ENCODE peak calls at places on chromosomes 6 and 20, in four cellular contexts. Z, T, N and K are unnamed samples.

GRCh38 chr6:137933696-137934095 is 66.6 kb downstream of the TNFAIP3 start:
- DNase-seq in T (no peak), N (no peak), Z (no peak), K (no peak)

GRCh38 chr20:24784607-24785006 is 164.5 kb upstream of the CST7 start:
- DNase-seq in N (no peak), Z (no peak), T (no peak), K (no peak)

GRCh38 chr6:13827038-13827437 is 12.7 kb upstream of the MCUR1 start:
- DNase-seq in N (no peak), Z (no peak), T (no peak), K (no peak)

GRCh38 chr20:21670126-21670525 is 35.3 kb upstream of the PAX1 start:
- DNase-seq in Z (no peak), N (no peak), T (no peak), K (no peak)

GRCh38 chr6:169230322-169230665 is 23.4 kb downstream of the THBS2 start:
- DNase-seq in Z (no peak), N (no peak), T (no peak), K (no peak)

GRCh38 chr6:100035873-100036653 is 42.0 kb upstream of the MCHR2 start:
- DNase-seq in Z (no peak), T (no peak), N (no peak), K (no peak)

GRCh38 chr6:166005846-166006592 is 161.6 kb downstream of the TBXT start:
- DNase-seq in T (no peak), N (no peak), Z (no peak), K (peak; percentile 67)

GRCh38 chr6:3849681-3850450 is 693 bp downstream of the FAM50B start:
- DNase-seq in Z (no peak), T (no peak), N (no peak), K (no peak)

GRCh38 chr20:8082999-8083398 is 49.1 kb upstream of the PLCB1 start:
- DNase-seq in T (no peak), Z (no peak), N (no peak), K (no peak)

GRCh38 chr6:27517928-27518787 is 45.3 kb upstream of the ZNF184 start:
- DNase-seq in T (no peak), Z (no peak), N (peak; percentile 54), K (no peak)

GRCh38 chr6:162179196-162179951 is 548.2 kb downstream of the PRKN start:
- DNase-seq in N (no peak), T (no peak), Z (no peak), K (no peak)

GRCh38 chr20:43170771-43171170 is 18.9 kb downstream of the PTPRT start:
- DNase-seq in Z (no peak), T (no peak), N (no peak), K (no peak)

GRCh38 chr6:26459023-26459810 is 1.5 kb downstream of the BTN2A1 start:
- DNase-seq in Z (no peak), T (no peak), N (no peak), K (no peak)

GRCh38 chr6:146913842-146914562 is 290.2 kb upstream of the STXBP5 start:
- DNase-seq in Z (peak; percentile 51), N (peak; percentile 94), T (peak; percentile 33), K (peak; percentile 90)

GRCh38 chr6:17281100-17281496 is at the start of gene RBM24:
- DNase-seq in Z (peak; percentile 71), N (peak; percentile 7), T (peak; percentile 66), K (no peak)

GRCh38 chr6:12844284-12845223 is 128.0 kb downstream of the PHACTR1 start:
- DNase-seq in Z (no peak), N (peak; percentile 29), T (peak; percentile 20), K (peak; percentile 13)

GRCh38 chr20:23086056-23086551 is at the start of gene CD93:
- DNase-seq in Z (no peak), T (no peak), N (peak; percentile 41), K (no peak)

GRCh38 chr6:13990830-13991229 is 66.1 kb downstream of the RNF182 start:
- DNase-seq in N (no peak), Z (no peak), T (no peak), K (no peak)

GRCh38 chr20:46132705-46133120 is 14.6 kb downstream of the CD40 start:
- DNase-seq in T (peak; percentile 53), Z (peak; percentile 86), N (peak; percentile 76), K (peak; percentile 77)

GRCh38 chr6:123965894-123966293 is 162.2 kb downstream of the NKAIN2 start:
- DNase-seq in Z (peak; percentile 44), N (no peak), T (peak; percentile 35), K (no peak)

GRCh38 chr20:11807070-11807741 is 110.5 kb upstream of the BTBD3 start:
- DNase-seq in N (no peak), T (no peak), Z (no peak), K (no peak)

GRCh38 chr20:44370639-44371218 is 15.2 kb downstream of the HNF4A start:
- DNase-seq in T (peak; percentile 97), Z (no peak), N (no peak), K (peak; percentile 97)

GRCh38 chr6:147506704-147507114 is 1.8 kb upstream of the SAMD5 start:
- DNase-seq in N (peak; percentile 87), Z (peak; percentile 83), T (peak; percentile 38), K (peak; percentile 55)

GRCh38 chr6:37583261-37583660 is 83.6 kb upstream of the CCDC167 start:
- DNase-seq in T (no peak), N (no peak), Z (no peak), K (no peak)

GRCh38 chr6:42128460-42129359 is 13.7 kb downstream of the C6orf132 start:
- DNase-seq in N (peak; percentile 74), Z (no peak), T (no peak), K (no peak)

GRCh38 chr6:118012944-118013343 is 105.9 kb downstream of the SLC35F1 start:
- DNase-seq in Z (no peak), N (no peak), T (peak; percentile 10), K (no peak)

GRCh38 chr6:6654599-6655575 is 66.4 kb downstream of the LY86 start:
- DNase-seq in Z (no peak), T (no peak), N (peak; percentile 61), K (no peak)

GRCh38 chr20:4519530-4519929 is 202.2 kb upstream of the PRND start:
- DNase-seq in T (no peak), Z (peak; percentile 79), N (peak; percentile 16), K (peak; percentile 50)

GRCh38 chr6:79504372-79504771 is 32.9 kb downstream of the LCA5 start:
- DNase-seq in N (no peak), T (peak; percentile 44), Z (no peak), K (no peak)

GRCh38 chr20:1422756-1423155 is 29.9 kb upstream of the FKBP1A start:
- DNase-seq in Z (no peak), N (no peak), T (no peak), K (no peak)

GRCh38 chr6:98574991-98575390 is 259.4 kb upstream of the POU3F2 start:
- DNase-seq in T (peak; percentile 45), Z (no peak), N (peak; percentile 0), K (no peak)

GRCh38 chr6:137746264-137746663 is 120.8 kb upstream of the TNFAIP3 start:
- DNase-seq in Z (no peak), N (no peak), T (no peak), K (no peak)

GRCh38 chr6:162772466-162772865 is 44.7 kb downstream of the PACRG start:
- DNase-seq in N (no peak), Z (no peak), T (no peak), K (no peak)

GRCh38 chr20:36604952-36605308 is 649 bp upstream of the RAB5IF start:
- DNase-seq in Z (no peak), N (peak; percentile 59), T (no peak), K (no peak)

GRCh38 chr6:158496700-158497099 is 63.2 kb upstream of the TMEM181 start:
- DNase-seq in Z (no peak), N (no peak), T (no peak), K (no peak)

GRCh38 chr6:11139051-11139960 is 27.8 kb upstream of the ERVFRD-1 start:
- DNase-seq in Z (no peak), N (no peak), T (no peak), K (no peak)
- TF ChIP-seq NR3C1 in Z (no peak), N (no peak), T (no peak), K (no peak)

DNA sequence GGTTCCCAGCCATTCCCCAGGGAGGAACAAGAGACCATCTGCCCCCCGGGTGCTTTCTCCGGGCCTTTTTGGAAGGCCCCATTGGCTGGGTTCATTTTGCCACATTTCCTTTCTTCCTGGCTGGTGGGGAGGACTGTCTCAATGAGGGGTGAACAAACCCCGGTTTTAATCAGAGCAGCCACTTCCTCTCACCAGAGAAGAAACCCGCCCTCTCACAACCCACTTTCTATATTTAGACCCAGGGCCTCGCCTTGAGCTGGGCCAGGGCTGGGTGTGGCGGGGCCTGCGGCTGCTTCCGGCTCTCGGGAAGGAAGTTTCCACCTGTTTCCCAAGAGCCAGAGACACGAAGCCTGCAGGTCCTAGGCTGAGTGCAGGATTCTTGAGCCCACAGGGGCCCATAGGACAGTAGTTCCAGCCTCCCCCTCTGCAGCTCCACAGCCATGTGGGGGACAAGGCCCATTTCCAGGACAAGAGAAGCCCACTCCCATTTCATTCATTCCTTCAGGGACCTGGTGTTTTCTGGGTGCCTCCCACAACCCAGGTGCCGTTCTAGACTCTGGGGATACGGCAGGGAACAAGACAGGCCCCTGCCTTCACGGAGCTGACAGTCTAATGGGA is 41.8 kb downstream of the RBM38 start:
- DNase-seq in T (no peak), Z (no peak), N (peak; percentile 89), K (peak; percentile 31)
- TF ChIP-seq NR3C1 in T (no peak), Z (no peak), N (no peak), K (no peak)

GRCh38 chr6:85673198-85674139 is 30.8 kb upstream of the SYNCRIP start:
- DNase-seq in T (no peak), Z (no peak), N (peak; percentile 47), K (no peak)
- TF ChIP-seq NR3C1 in T (no peak), Z (no peak), N (no peak), K (no peak)

DNA sequence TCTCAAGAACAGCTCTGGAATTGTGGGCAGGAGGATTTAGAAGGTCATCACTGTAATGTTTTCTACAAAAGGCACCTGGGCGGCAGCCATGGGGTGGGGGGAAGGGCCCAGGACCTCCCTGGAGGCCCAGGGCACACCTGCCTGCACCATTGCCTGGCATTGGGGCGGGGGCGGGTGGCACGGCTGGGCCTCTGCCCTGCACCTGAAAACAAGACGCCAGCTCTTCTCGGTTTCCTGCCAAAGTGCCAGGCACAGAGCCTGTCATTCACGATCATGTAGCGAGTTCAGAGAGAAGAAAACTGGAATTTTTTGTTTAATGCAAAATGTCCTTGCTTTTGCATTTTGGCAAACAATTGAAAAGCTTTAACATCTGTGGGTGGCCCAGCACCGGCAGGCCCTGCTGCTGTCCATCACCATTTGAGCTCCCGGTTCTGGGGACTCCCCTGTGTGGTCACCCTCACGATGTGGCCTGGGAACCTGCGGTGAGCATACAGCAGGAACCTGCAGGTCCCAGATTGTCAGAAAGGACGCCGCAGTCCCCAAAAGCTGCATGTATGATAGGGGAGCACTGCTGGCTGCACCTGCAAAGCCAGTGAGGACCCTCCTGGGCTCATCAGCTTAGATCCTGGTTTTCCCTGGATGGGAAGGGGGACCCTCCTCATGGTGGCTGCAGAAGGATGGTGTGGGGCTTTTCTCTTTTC is 262.9 kb downstream of the CDH4 start:
- DNase-seq in N (no peak), T (no peak), Z (no peak), K (no peak)
- TF ChIP-seq NR3C1 in N (no peak), T (no peak), Z (no peak), K (no peak)

DNA sequence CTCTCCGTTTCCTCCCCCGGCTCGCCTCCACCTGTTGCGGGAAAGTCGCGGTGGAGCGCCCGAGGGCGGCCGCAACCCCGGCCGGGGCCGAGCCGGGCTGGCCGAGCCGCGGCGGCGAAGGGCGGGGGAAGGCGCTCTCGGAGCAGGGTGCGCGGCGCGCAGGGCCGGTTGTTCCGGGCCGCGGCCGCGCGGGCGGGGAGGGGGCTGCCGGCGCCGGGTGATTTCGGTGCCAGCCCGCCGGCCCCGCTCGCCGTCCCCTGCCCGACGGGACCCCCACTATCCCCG is 235 bp downstream of the MAP7 start:
- DNase-seq in T (no peak), N (no peak), Z (no peak), K (peak; percentile 35)
- TF ChIP-seq NR3C1 in T (no peak), N (no peak), Z (no peak), K (no peak)